ENCODE peak calls at places on chromosomes 5 and 9, in seven cellular contexts. Q, V, P, L, S, G and I are unnamed samples.

GRCh38 chr5:62650197-62650596 is 71.6 kb downstream of the LRRC70 start:
- DNase-seq in Q (no peak), V (peak), P (no peak), L (no peak), S (no peak), G (no peak), I (no peak)

GRCh38 chr9:70590264-70590646 is 175.8 kb upstream of the KLF9 start:
- DNase-seq in Q (no peak), V (no peak), P (no peak), L (no peak), S (no peak), G (no peak), I (no peak)

GRCh38 chr5:145478651-145479050 is 356.5 kb downstream of the PRELID2 start:
- DNase-seq in Q (no peak), V (no peak), P (no peak), L (no peak), S (no peak), G (no peak), I (no peak)

GRCh38 chr9:3794005-3794404 is 268.2 kb upstream of the RFX3 start:
- DNase-seq in Q (no peak), V (no peak), P (no peak), L (peak), S (no peak), G (no peak), I (no peak)

GRCh38 chr5:5629579-5629978 is 207.1 kb downstream of the ICE1 start:
- DNase-seq in Q (peak), V (no peak), P (no peak), L (no peak), S (no peak), G (no peak), I (no peak)

GRCh38 chr5:41452506-41452905 is 57.9 kb downstream of the PLCXD3 start:
- DNase-seq in Q (no peak), V (no peak), P (no peak), L (no peak), S (no peak), G (no peak), I (no peak)

GRCh38 chr5:160399402-160400353 is at the start of gene FAM200C:
- DNase-seq in Q (peak), V (peak), P (peak), L (peak), S (peak), G (peak), I (peak)

GRCh38 chr5:40288791-40289475 is 390.8 kb upstream of the PTGER4 start:
- DNase-seq in Q (no peak), V (no peak), P (no peak), L (no peak), S (no peak), G (no peak), I (no peak)

GRCh38 chr5:34552129-34552528 is 104.0 kb upstream of the RAI14 start:
- DNase-seq in Q (no peak), V (no peak), P (no peak), L (peak), S (no peak), G (no peak), I (no peak)

GRCh38 chr9:36293171-36293570 is 34.9 kb upstream of the GNE start:
- DNase-seq in Q (no peak), V (no peak), P (no peak), L (no peak), S (no peak), G (no peak), I (no peak)

GRCh38 chr9:126165755-126166154 is 160.9 kb upstream of the MVB12B start:
- DNase-seq in Q (no peak), V (no peak), P (no peak), L (no peak), S (no peak), G (no peak), I (no peak)